ENCODE peak calls at places on chromosomes 6 and 20, in seven cellular contexts. S is SK-N-SH, R is HCT116, M is H1, I is HepG2, W is K562, B is GM12878. Q is an unnamed sample.

GRCh38 chr20:53654932-53655674 is 61.5 kb upstream of the ZNF217 start:
- DNase-seq in W (peak; percentile 47), R (no peak), B (no peak), I (no peak), S (no peak), M (no peak), Q (no peak)

GRCh38 chr20:59455392-59456341 is 148.7 kb upstream of the PHACTR3 start:
- DNase-seq in R (peak; percentile 3), W (peak; percentile 20), I (no peak), M (no peak), S (peak; percentile 77), B (no peak), Q (no peak)

GRCh38 chr6:105821027-105821426 is 265.1 kb upstream of the PRDM1 start:
- DNase-seq in R (no peak), S (no peak), B (no peak), M (no peak), I (no peak), W (no peak), Q (no peak)

GRCh38 chr6:138953451-138953850 is 34.6 kb downstream of the REPS1 start:
- DNase-seq in W (no peak), B (no peak), I (no peak), S (no peak), M (no peak), R (no peak), Q (no peak)

GRCh38 chr6:134686071-134686470 is 263.8 kb downstream of the ALDH8A1 start:
- DNase-seq in B (no peak), S (no peak), R (no peak), M (no peak), I (no peak), W (no peak), Q (no peak)

GRCh38 chr6:37784585-37784967 is 35.0 kb upstream of the ZFAND3 start:
- DNase-seq in R (no peak), W (no peak), I (no peak), M (no peak), B (no peak), S (peak; percentile 85), Q (no peak)

GRCh38 chr6:137282253-137282652 is 63.1 kb upstream of the IFNGR1 start:
- DNase-seq in B (no peak), W (no peak), R (no peak), S (no peak), M (no peak), I (no peak), Q (no peak)

GRCh38 chr6:43090557-43090952 is 14.4 kb downstream of the PTK7 start:
- DNase-seq in W (no peak), S (no peak), R (no peak), B (no peak), I (no peak), M (no peak), Q (no peak)

GRCh38 chr6:132298344-132298949 is 102.8 kb downstream of the MOXD1 start:
- DNase-seq in B (no peak), W (peak; percentile 47), S (peak; percentile 2), M (no peak), R (peak; percentile 36), I (peak; percentile 58), Q (peak; percentile 36)
- TF ChIP-seq YY1 in B (no peak), W (no peak), S (no peak), M (no peak), R (no peak), I (no peak), Q (no peak)

GRCh38 chr20:47799116-47799715 is 13.9 kb upstream of the SULF2 start:
- DNase-seq in I (no peak), M (no peak), R (no peak), W (no peak), S (no peak), B (no peak), Q (no peak)
- TF ChIP-seq YY1 in I (no peak), M (no peak), R (no peak), W (no peak), S (no peak), B (no peak), Q (no peak)

DNA sequence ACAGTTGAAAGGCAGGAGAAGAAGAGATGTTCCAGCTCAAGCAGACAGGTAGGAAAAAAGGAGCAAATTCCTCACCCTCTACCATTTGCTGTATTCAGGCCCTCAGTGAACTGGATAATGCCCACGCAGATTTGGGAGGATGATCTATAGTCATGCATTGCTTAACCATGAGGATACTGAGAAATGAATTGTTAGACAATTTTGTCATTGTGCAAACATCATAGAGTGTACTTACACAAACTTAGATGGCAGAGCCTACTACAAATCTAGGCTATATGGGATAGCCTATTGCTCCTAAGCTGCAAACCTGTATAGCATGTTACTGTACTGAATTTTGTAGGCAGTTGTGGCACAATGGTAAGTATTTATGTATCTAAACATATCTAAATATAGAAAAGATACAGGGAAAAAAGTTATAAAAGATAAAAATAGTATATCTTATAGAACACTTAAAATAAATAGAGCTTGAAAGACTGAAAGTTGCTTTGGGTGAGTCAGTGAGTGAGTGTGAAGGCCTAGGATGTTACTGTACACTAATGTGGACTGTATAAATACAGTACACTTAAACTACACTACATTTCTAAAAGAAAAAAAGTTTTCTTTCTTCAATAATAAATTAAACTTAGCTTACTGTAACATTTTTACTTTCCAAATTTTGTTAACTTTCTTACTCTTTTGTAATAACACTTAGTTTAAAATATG is 672.3 kb downstream of the UTRN start:
- DNase-seq in I (no peak), W (no peak), M (no peak), S (no peak), B (no peak), R (no peak), Q (no peak)
- TF ChIP-seq YY1 in I (no peak), W (no peak), M (no peak), S (no peak), B (no peak), R (no peak), Q (no peak)

GRCh38 chr6:166803455-166803854 is 152.9 kb downstream of the RNASET2 start:
- DNase-seq in R (no peak), I (no peak), M (no peak), S (no peak), W (no peak), B (no peak), Q (no peak)
- TF ChIP-seq YY1 in R (no peak), I (no peak), M (no peak), S (no peak), W (no peak), B (no peak), Q (no peak)

GRCh38 chr20:6395695-6396094 is 272.9 kb upstream of the FERMT1 start:
- DNase-seq in B (no peak), M (no peak), S (no peak), I (no peak), W (no peak), R (no peak), Q (no peak)
- TF ChIP-seq YY1 in B (no peak), M (no peak), S (no peak), I (no peak), W (no peak), R (no peak), Q (no peak)

DNA sequence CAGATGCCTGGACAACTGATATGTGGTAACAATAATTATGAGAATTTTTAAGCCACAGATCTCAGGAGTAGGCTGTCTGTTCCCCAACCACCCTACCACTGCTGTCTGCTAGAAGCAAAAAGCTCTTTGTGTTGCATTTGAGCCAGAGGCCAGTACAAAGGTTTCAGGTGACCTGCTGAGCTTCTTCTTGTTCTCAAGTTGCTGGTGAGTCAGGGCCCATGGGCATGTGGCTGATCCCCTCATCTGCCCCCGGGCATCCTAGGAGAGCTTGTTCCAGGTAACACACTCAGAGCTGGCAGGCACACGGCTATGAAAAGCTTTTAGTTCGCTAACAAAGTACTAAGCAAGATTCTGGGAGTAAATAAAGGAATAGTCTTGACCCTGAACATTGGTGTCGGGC is 285.3 kb downstream of the CDC5L start:
- DNase-seq in R (no peak), M (no peak), W (no peak), B (no peak), S (no peak), I (no peak), Q (no peak)
- TF ChIP-seq YY1 in R (no peak), M (no peak), W (no peak), B (no peak), S (no peak), I (no peak), Q (no peak)

DNA sequence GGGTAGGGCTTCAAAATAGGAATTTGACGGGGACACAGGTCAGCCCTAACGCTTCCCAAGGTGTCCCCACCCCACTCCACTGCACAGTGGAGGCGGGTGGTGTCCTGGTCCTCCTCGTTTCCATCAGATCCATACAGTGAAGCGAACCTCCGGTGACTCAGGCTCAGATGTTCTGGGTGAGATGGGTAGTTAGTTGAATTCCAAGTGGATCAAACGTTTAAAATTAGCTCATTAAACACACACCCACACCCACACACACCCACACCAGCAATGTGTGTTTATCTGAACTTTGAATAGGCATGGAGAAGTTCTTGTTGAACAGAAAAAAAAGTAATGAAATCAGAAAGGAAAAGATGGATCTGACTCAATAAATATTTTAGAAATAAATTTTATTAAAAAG is 58.9 kb downstream of the CDH4 start:
- DNase-seq in R (no peak), B (no peak), W (no peak), S (no peak), I (no peak), M (no peak), Q (no peak)
- TF ChIP-seq YY1 in R (no peak), B (no peak), W (no peak), S (no peak), I (no peak), M (no peak), Q (no peak)

DNA sequence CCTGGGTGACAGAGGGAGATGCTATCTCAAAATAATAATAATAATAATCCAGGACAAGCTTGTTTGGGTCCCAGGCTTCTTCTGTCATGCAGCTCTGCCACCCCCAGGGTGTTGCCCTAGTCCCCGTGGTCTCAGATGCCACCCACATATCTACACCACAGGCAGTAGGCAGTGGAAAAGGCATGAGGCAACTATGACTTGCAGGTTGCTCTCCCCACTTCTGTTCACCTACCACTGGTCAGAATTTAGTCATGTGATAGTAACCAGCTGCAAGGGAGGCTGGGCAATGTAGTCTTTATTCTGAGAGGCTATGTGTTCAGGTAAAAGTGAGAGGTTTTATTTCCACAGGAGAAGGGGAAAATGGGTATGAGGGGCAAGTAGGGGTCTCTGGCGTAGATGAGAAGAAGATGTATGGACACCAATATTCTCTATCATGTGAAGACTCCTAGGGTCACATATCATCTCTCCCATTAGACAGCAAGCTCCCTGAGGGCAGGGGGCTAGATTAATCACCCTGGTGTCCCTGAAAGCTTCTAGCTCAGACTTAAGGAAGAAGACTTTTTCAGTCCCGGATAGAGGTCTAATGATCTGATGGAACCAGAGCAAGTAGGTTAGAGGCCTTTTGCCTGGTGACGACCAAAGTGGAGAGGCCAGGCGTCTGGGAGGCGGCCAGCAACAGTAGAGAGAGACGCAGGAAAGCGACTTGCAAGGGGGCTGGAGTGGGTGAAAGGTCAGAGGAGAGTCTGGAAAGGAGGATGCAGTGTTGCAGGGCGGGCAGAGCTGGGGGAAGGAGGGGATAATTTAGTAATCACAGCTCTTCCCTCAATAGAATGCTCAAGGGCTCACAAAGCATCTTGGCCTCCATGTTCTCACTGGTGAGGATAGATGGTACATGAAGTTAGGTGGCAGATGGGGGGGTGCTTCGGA is 25.5 kb downstream of the TCF15 start:
- DNase-seq in I (peak; percentile 35), W (peak; percentile 51), R (peak; percentile 43), S (no peak), M (no peak), B (no peak), Q (no peak)
- TF ChIP-seq YY1 in I (no peak), W (no peak), R (no peak), S (no peak), M (no peak), B (no peak), Q (no peak)

GRCh38 chr6:85569323-85569722 is 24.3 kb downstream of the SNX14 start:
- DNase-seq in W (no peak), I (no peak), B (no peak), S (no peak), R (no peak), M (no peak), Q (no peak)
- TF ChIP-seq YY1 in W (no peak), I (no peak), B (no peak), S (no peak), R (no peak), M (no peak), Q (no peak)

GRCh38 chr6:72083976-72084375 is 197.6 kb downstream of the RIMS1 start:
- DNase-seq in B (no peak), S (no peak), M (no peak), W (no peak), I (no peak), R (no peak), Q (no peak)
- TF ChIP-seq YY1 in B (no peak), S (no peak), M (no peak), W (no peak), I (no peak), R (no peak), Q (no peak)